ENCODE peak calls at places on chromosome 2, in six cellular contexts. G is heart right ventricle, S is fibroblast of villous mesenchyme, K is Panc1, W is IMR-90, L is Calu3. V is an unnamed sample.
A peak's percentile ranks its signal among the peaks of the same experiment; 100 is the strongest.

GRCh38 chr2:239399404-239399999 is 1.3 kb downstream of the HDAC4 start:
- DNase-seq in S (peak; percentile 59), K (no peak), L (peak; percentile 19), W (peak; percentile 8), G (no peak), V (no peak)

GRCh38 chr2:28437142-28437835 is 44.6 kb downstream of the FOSL2 start:
- DNase-seq in G (no peak), K (no peak), S (peak; percentile 61), L (peak; percentile 59), W (no peak), V (no peak)

GRCh38 chr2:52082646-52083045 is 1050.7 kb upstream of the NRXN1 start:
- DNase-seq in S (no peak), G (no peak), W (no peak), K (no peak), L (no peak), V (no peak)

GRCh38 chr2:195322324-195322723 is 334.7 kb upstream of the SLC39A10 start:
- DNase-seq in S (peak; percentile 20), K (no peak), L (no peak), G (no peak), W (no peak), V (no peak)

GRCh38 chr2:197207608-197208007 is 103.0 kb downstream of the ANKRD44 start:
- DNase-seq in K (no peak), W (no peak), L (no peak), G (no peak), S (no peak), V (no peak)

GRCh38 chr2:108171652-108172051 is 68.1 kb upstream of the SULT1C3 start:
- DNase-seq in W (no peak), K (no peak), G (no peak), S (no peak), L (no peak), V (no peak)

GRCh38 chr2:74587664-74588277 is 33.3 kb downstream of the DOK1 start:
- DNase-seq in G (peak; percentile 65), K (peak; percentile 61), W (peak; percentile 74), S (peak; percentile 77), L (peak; percentile 59), V (no peak)

GRCh38 chr2:129860088-129860487 is 119.4 kb upstream of the RAB6C start:
- DNase-seq in W (no peak), G (no peak), S (no peak), K (no peak), L (no peak), V (no peak)

GRCh38 chr2:29398384-29399237 is 283.4 kb downstream of the CLIP4 start:
- DNase-seq in W (peak; percentile 13), G (no peak), L (no peak), K (no peak), S (no peak), V (no peak)

GRCh38 chr2:60880633-60880987 is 764 bp upstream of the REL start:
- DNase-seq in W (no peak), S (no peak), L (no peak), K (no peak), G (no peak), V (no peak)

GRCh38 chr2:119549236-119549635 is 5.0 kb downstream of the CFAP221 start:
- DNase-seq in W (peak; percentile 8), K (no peak), G (no peak), L (peak; percentile 21), S (peak; percentile 11), V (peak; percentile 11)

GRCh38 chr2:47222813-47223564 is 67.9 kb upstream of the STPG4 start:
- DNase-seq in L (no peak), G (no peak), W (no peak), S (peak; percentile 71), K (no peak), V (no peak)

GRCh38 chr2:12717191-12717987 is 653 bp downstream of the TRIB2 start:
- DNase-seq in W (peak; percentile 61), L (peak; percentile 49), G (peak; percentile 53), K (no peak), S (peak; percentile 74), V (no peak)

GRCh38 chr2:39837856-39838453 is 58.9 kb upstream of the THUMPD2 start:
- DNase-seq in S (peak; percentile 46), L (peak; percentile 55), K (peak; percentile 28), G (no peak), W (peak; percentile 42), V (peak; percentile 5)

GRCh38 chr2:26274058-26274613 is 29.4 kb downstream of the HADHB start:
- DNase-seq in S (peak; percentile 98), W (peak; percentile 90), G (peak; percentile 66), L (peak; percentile 72), K (no peak), V (peak; percentile 97)

GRCh38 chr2:71697106-71698010 is 244.0 kb downstream of the DYSF start:
- DNase-seq in K (no peak), G (no peak), L (no peak), W (no peak), S (no peak), V (no peak)

GRCh38 chr2:179460530-179460929 is 195.9 kb upstream of the SESTD1 start:
- DNase-seq in G (no peak), L (peak; percentile 75), S (peak; percentile 91), K (peak; percentile 24), W (peak; percentile 96), V (peak; percentile 90)

GRCh38 chr2:46937457-46937856 is 21.9 kb upstream of the MCFD2 start:
- DNase-seq in K (no peak), S (no peak), L (no peak), W (no peak), G (no peak), V (no peak)

GRCh38 chr2:219001577-219002394 is 8.6 kb upstream of the CRYBA2 start:
- DNase-seq in W (no peak), S (no peak), G (no peak), L (peak; percentile 59), K (no peak), V (no peak)

GRCh38 chr2:15385184-15385583 is 175.9 kb downstream of the NBAS start:
- DNase-seq in W (no peak), G (no peak), K (no peak), L (no peak), S (no peak), V (no peak)

GRCh38 chr2:207896525-207897295 is 127.0 kb upstream of the FZD5 start:
- DNase-seq in S (no peak), G (no peak), L (peak; percentile 17), K (no peak), W (no peak), V (no peak)

GRCh38 chr2:118013724-118014491 is at the start of gene CCDC93:
- DNase-seq in W (peak; percentile 76), K (peak; percentile 39), G (peak; percentile 78), S (peak; percentile 81), L (peak; percentile 90), V (peak; percentile 14)

DNA sequence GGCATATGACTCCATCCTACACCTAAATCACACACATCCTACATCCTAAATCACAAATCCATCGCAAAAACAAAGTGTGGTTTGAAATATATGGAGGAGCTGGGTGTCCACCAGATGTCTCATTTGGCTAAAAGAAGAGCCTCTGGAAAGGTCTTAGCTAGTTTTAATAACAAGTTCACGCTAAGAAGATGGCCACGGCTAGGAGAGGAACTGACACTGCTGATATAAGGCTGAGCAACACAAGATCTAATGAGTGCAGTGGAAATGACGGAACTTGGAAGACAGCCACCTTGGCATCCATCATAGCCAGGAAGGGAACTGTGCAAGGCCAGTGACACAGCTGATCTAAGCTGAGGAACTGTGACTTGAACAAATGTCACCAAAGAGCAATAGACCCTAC is 60.0 kb upstream of the AGAP1 start:
- DNase-seq in W (peak; percentile 15), S (peak; percentile 27), G (peak; percentile 79), K (peak; percentile 17), L (no peak), V (no peak)
- TF ChIP-seq CTCF in W (peak; percentile 17), S (no peak), G (peak; percentile 14), K (no peak), L (no peak), V (no peak)

GRCh38 chr2:86703704-86704370 is 16.3 kb upstream of the RMND5A start:
- DNase-seq in K (peak; percentile 68), L (peak; percentile 77), W (no peak), G (peak; percentile 57), S (peak; percentile 37), V (peak; percentile 45)
- TF ChIP-seq CTCF in K (no peak), L (no peak), W (no peak), G (no peak), S (no peak), V (no peak)

GRCh38 chr2:136171223-136171622 is 53.3 kb upstream of the CXCR4 start:
- DNase-seq in K (no peak), W (no peak), S (no peak), G (no peak), L (no peak), V (no peak)
- TF ChIP-seq CTCF in K (no peak), W (no peak), S (no peak), G (no peak), L (no peak), V (no peak)

DNA sequence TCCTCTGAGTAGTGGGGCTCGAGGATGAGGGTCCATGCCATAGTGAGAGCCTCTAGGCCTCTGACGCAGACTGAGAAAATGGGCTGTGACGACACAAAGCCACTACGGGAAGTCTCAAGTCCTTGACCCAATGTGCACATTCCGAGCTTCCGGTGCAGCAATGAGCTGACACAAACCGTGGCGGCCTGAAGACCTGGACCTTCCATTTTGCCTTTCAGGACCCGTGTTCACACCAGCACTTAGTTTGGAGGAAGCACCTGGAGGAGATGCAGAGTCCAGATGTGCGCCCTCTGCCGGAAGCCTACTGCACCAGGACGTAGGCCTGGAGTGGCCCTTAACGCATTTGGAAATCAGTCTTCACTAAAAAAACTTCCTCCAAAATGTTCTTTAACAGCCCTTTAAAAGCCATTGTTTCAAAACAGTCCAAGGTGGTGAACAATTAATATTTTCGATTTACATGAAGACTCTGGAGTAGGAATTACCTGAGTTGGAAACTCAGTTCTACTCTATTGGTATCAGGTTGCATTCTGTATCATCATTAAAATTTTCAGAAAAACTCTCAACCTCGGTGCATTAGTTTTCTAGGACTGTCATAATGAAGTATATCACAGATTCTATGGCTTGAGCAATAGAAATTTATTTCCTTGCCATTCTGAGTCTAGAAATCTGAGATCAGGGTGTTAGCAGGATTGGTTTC is 33.9 kb downstream of the BMP10 start:
- DNase-seq in W (peak; percentile 27), S (peak; percentile 61), K (peak; percentile 32), L (no peak), G (peak; percentile 73), V (no peak)
- TF ChIP-seq CTCF in W (peak; percentile 49), S (peak; percentile 67), K (peak; percentile 76), L (no peak), G (peak; percentile 62), V (peak; percentile 37)

V was measured in AG09309.